ENCODE peak calls at places on chromosomes 11 and 22, in seven cellular contexts. One of them, this sample, is unnamed.

GRCh38 chr11:10506013-10506370 is 35.0 kb downstream of the RNF141 start:
- DNase-seq in bronchial epithelial cell: peak; percentile 92
- DNase-seq in B cell: no peak
- DNase-seq in IMR-90: no peak
- DNase-seq in NCI-H524: no peak
- DNase-seq in RCC 7860: no peak
- DNase-seq in NCI-H1105 treated with DMSO at 0.1 percent for 48 hours: peak; percentile 44
- DNase-seq in this sample: no peak

GRCh38 chr11:88448131-88448530 is 110.6 kb upstream of the CTSC start:
- DNase-seq in NCI-H524: no peak
- DNase-seq in NCI-H1105 treated with DMSO at 0.1 percent for 48 hours: no peak
- DNase-seq in B cell: no peak
- DNase-seq in IMR-90: no peak
- DNase-seq in RCC 7860: no peak
- DNase-seq in bronchial epithelial cell: no peak
- DNase-seq in this sample: no peak

GRCh38 chr22:46749682-46750529 is 11.9 kb upstream of the CERK start:
- DNase-seq in NCI-H524: no peak
- DNase-seq in IMR-90: no peak
- DNase-seq in B cell: no peak
- DNase-seq in bronchial epithelial cell: no peak
- DNase-seq in NCI-H1105 treated with DMSO at 0.1 percent for 48 hours: no peak
- DNase-seq in RCC 7860: no peak
- DNase-seq in this sample: no peak

GRCh38 chr11:65558002-65558784 is at the start of gene LTBP3:
- DNase-seq in NCI-H1105 treated with DMSO at 0.1 percent for 48 hours: peak; percentile 65
- DNase-seq in NCI-H524: no peak
- DNase-seq in IMR-90: peak; percentile 71
- DNase-seq in bronchial epithelial cell: no peak
- DNase-seq in RCC 7860: peak; percentile 65
- DNase-seq in B cell: peak; percentile 57
- DNase-seq in this sample: peak; percentile 67

GRCh38 chr22:26610072-26610958 is 7.5 kb downstream of the CRYBB1 start:
- DNase-seq in IMR-90: peak; percentile 96
- DNase-seq in bronchial epithelial cell: peak; percentile 25
- DNase-seq in RCC 7860: peak; percentile 86
- DNase-seq in NCI-H524: no peak
- DNase-seq in NCI-H1105 treated with DMSO at 0.1 percent for 48 hours: no peak
- DNase-seq in B cell: no peak
- DNase-seq in this sample: peak; percentile 39

GRCh38 chr11:116993599-116993998 is 104.6 kb downstream of the SIK3 start:
- DNase-seq in IMR-90: no peak
- DNase-seq in NCI-H1105 treated with DMSO at 0.1 percent for 48 hours: no peak
- DNase-seq in bronchial epithelial cell: no peak
- DNase-seq in RCC 7860: no peak
- DNase-seq in B cell: peak; percentile 73
- DNase-seq in NCI-H524: no peak
- DNase-seq in this sample: no peak

GRCh38 chr11:63210111-63210510 is 33.3 kb downstream of the SLC22A25 start:
- DNase-seq in NCI-H1105 treated with DMSO at 0.1 percent for 48 hours: no peak
- DNase-seq in NCI-H524: no peak
- DNase-seq in B cell: no peak
- DNase-seq in IMR-90: no peak
- DNase-seq in bronchial epithelial cell: no peak
- DNase-seq in RCC 7860: no peak
- DNase-seq in this sample: no peak

GRCh38 chr11:75856912-75857311 is 41.9 kb downstream of the UVRAG start:
- DNase-seq in NCI-H1105 treated with DMSO at 0.1 percent for 48 hours: no peak
- DNase-seq in IMR-90: no peak
- DNase-seq in B cell: no peak
- DNase-seq in RCC 7860: no peak
- DNase-seq in NCI-H524: no peak
- DNase-seq in bronchial epithelial cell: no peak
- DNase-seq in this sample: no peak

GRCh38 chr11:122803716-122804115 is 34.6 kb upstream of the CRTAM start:
- DNase-seq in bronchial epithelial cell: peak; percentile 92
- DNase-seq in NCI-H1105 treated with DMSO at 0.1 percent for 48 hours: no peak
- DNase-seq in RCC 7860: no peak
- DNase-seq in IMR-90: no peak
- DNase-seq in B cell: no peak
- DNase-seq in NCI-H524: no peak
- DNase-seq in this sample: no peak

GRCh38 chr22:50260801-50261614 is 475 bp downstream of the MAPK12 start:
- DNase-seq in NCI-H524: no peak
- DNase-seq in RCC 7860: peak; percentile 7
- DNase-seq in B cell: peak; percentile 50
- DNase-seq in NCI-H1105 treated with DMSO at 0.1 percent for 48 hours: peak; percentile 23
- DNase-seq in bronchial epithelial cell: no peak
- DNase-seq in IMR-90: peak; percentile 67
- DNase-seq in this sample: no peak

GRCh38 chr11:130219148-130219547 is 59.6 kb downstream of the ST14 start:
- DNase-seq in NCI-H1105 treated with DMSO at 0.1 percent for 48 hours: no peak
- DNase-seq in B cell: no peak
- DNase-seq in IMR-90: no peak
- DNase-seq in NCI-H524: no peak
- DNase-seq in RCC 7860: no peak
- DNase-seq in bronchial epithelial cell: no peak
- DNase-seq in this sample: no peak

GRCh38 chr11:85844439-85845051 is 10.6 kb upstream of the CCDC83 start:
- DNase-seq in RCC 7860: peak; percentile 88
- DNase-seq in NCI-H524: no peak
- DNase-seq in B cell: no peak
- DNase-seq in bronchial epithelial cell: peak; percentile 99
- DNase-seq in NCI-H1105 treated with DMSO at 0.1 percent for 48 hours: no peak
- DNase-seq in IMR-90: peak; percentile 80
- DNase-seq in this sample: no peak

GRCh38 chr11:121416909-121417567 is 35.1 kb upstream of the SORL1 start:
- DNase-seq in NCI-H524: no peak
- DNase-seq in bronchial epithelial cell: peak; percentile 77
- DNase-seq in IMR-90: peak; percentile 48
- DNase-seq in B cell: no peak
- DNase-seq in RCC 7860: peak; percentile 31
- DNase-seq in NCI-H1105 treated with DMSO at 0.1 percent for 48 hours: peak; percentile 47
- DNase-seq in this sample: peak; percentile 25

GRCh38 chr22:16965560-16965959 is 42.5 kb downstream of the GAB4 start:
- DNase-seq in bronchial epithelial cell: no peak
- DNase-seq in NCI-H524: no peak
- DNase-seq in IMR-90: no peak
- DNase-seq in NCI-H1105 treated with DMSO at 0.1 percent for 48 hours: no peak
- DNase-seq in RCC 7860: no peak
- DNase-seq in B cell: no peak
- DNase-seq in this sample: no peak

GRCh38 chr22:19845369-19845722 is 9.3 kb downstream of the GNB1L start:
- DNase-seq in NCI-H524: no peak
- DNase-seq in B cell: no peak
- DNase-seq in IMR-90: no peak
- DNase-seq in bronchial epithelial cell: no peak
- DNase-seq in NCI-H1105 treated with DMSO at 0.1 percent for 48 hours: no peak
- DNase-seq in RCC 7860: no peak
- DNase-seq in this sample: no peak

GRCh38 chr11:69285766-69286165 is 8.2 kb upstream of the MYEOV start:
- DNase-seq in NCI-H524: no peak
- DNase-seq in RCC 7860: no peak
- DNase-seq in NCI-H1105 treated with DMSO at 0.1 percent for 48 hours: no peak
- DNase-seq in IMR-90: no peak
- DNase-seq in bronchial epithelial cell: no peak
- DNase-seq in B cell: no peak
- DNase-seq in this sample: no peak

GRCh38 chr22:38554281-38554680 is 15.7 kb downstream of the DMC1 start:
- DNase-seq in NCI-H524: no peak
- DNase-seq in B cell: no peak
- DNase-seq in NCI-H1105 treated with DMSO at 0.1 percent for 48 hours: no peak
- DNase-seq in IMR-90: peak; percentile 83
- DNase-seq in bronchial epithelial cell: no peak
- DNase-seq in RCC 7860: no peak
- DNase-seq in this sample: no peak

GRCh38 chr22:28882545-28882877 is 861 bp upstream of the ZNRF3 start:
- DNase-seq in bronchial epithelial cell: no peak
- DNase-seq in RCC 7860: no peak
- DNase-seq in IMR-90: no peak
- DNase-seq in NCI-H524: no peak
- DNase-seq in B cell: no peak
- DNase-seq in NCI-H1105 treated with DMSO at 0.1 percent for 48 hours: no peak
- DNase-seq in this sample: no peak

GRCh38 chr11:113241190-113242051 is 73.0 kb upstream of the TTC12 start:
- DNase-seq in IMR-90: peak; percentile 1
- DNase-seq in NCI-H524: no peak
- DNase-seq in NCI-H1105 treated with DMSO at 0.1 percent for 48 hours: no peak
- DNase-seq in RCC 7860: peak; percentile 57
- DNase-seq in bronchial epithelial cell: no peak
- DNase-seq in B cell: no peak
- DNase-seq in this sample: no peak

GRCh38 chr11:107688322-107688918 is 23.4 kb downstream of the SLN start:
- DNase-seq in NCI-H1105 treated with DMSO at 0.1 percent for 48 hours: no peak
- DNase-seq in IMR-90: no peak
- DNase-seq in NCI-H524: no peak
- DNase-seq in bronchial epithelial cell: no peak
- DNase-seq in B cell: no peak
- DNase-seq in RCC 7860: no peak
- DNase-seq in this sample: no peak

GRCh38 chr11:111429066-111429506 is 50.0 kb upstream of the POU2AF1 start:
- DNase-seq in RCC 7860: peak; percentile 22
- DNase-seq in NCI-H1105 treated with DMSO at 0.1 percent for 48 hours: peak; percentile 47
- DNase-seq in B cell: peak; percentile 73
- DNase-seq in IMR-90: peak; percentile 37
- DNase-seq in bronchial epithelial cell: peak; percentile 41
- DNase-seq in NCI-H524: no peak
- DNase-seq in this sample: no peak

GRCh38 chr11:61103851-61104423 is 1.6 kb downstream of the CD5 start:
- DNase-seq in NCI-H1105 treated with DMSO at 0.1 percent for 48 hours: no peak
- DNase-seq in RCC 7860: no peak
- DNase-seq in IMR-90: no peak
- DNase-seq in NCI-H524: no peak
- DNase-seq in B cell: no peak
- DNase-seq in bronchial epithelial cell: no peak
- DNase-seq in this sample: no peak

GRCh38 chr11:123250811-123251655 is 56.0 kb upstream of the CLMP start:
- DNase-seq in NCI-H524: no peak
- DNase-seq in IMR-90: no peak
- DNase-seq in NCI-H1105 treated with DMSO at 0.1 percent for 48 hours: no peak
- DNase-seq in RCC 7860: no peak
- DNase-seq in bronchial epithelial cell: no peak
- DNase-seq in B cell: no peak
- DNase-seq in this sample: no peak

GRCh38 chr11:2447951-2448650 is 3.3 kb downstream of the KCNQ1 start:
- DNase-seq in NCI-H1105 treated with DMSO at 0.1 percent for 48 hours: no peak
- DNase-seq in bronchial epithelial cell: no peak
- DNase-seq in NCI-H524: no peak
- DNase-seq in RCC 7860: no peak
- DNase-seq in B cell: no peak
- DNase-seq in IMR-90: no peak
- DNase-seq in this sample: no peak

GRCh38 chr11:45928535-45929215 is 6.2 kb downstream of the LARGE2 start:
- DNase-seq in B cell: no peak
- DNase-seq in NCI-H524: no peak
- DNase-seq in NCI-H1105 treated with DMSO at 0.1 percent for 48 hours: no peak
- DNase-seq in RCC 7860: no peak
- DNase-seq in IMR-90: no peak
- DNase-seq in bronchial epithelial cell: no peak
- DNase-seq in this sample: no peak

GRCh38 chr11:130180491-130180890 is 20.9 kb downstream of the ST14 start:
- DNase-seq in RCC 7860: peak; percentile 44
- DNase-seq in IMR-90: peak; percentile 39
- DNase-seq in B cell: no peak
- DNase-seq in NCI-H524: no peak
- DNase-seq in bronchial epithelial cell: peak; percentile 80
- DNase-seq in NCI-H1105 treated with DMSO at 0.1 percent for 48 hours: no peak
- DNase-seq in this sample: no peak

GRCh38 chr11:14413307-14414072 is 54.5 kb upstream of the RRAS2 start:
- DNase-seq in B cell: no peak
- DNase-seq in RCC 7860: peak; percentile 28
- DNase-seq in NCI-H1105 treated with DMSO at 0.1 percent for 48 hours: no peak
- DNase-seq in bronchial epithelial cell: no peak
- DNase-seq in IMR-90: peak; percentile 58
- DNase-seq in NCI-H524: no peak
- DNase-seq in this sample: no peak

GRCh38 chr11:122337241-122338176 is 221.5 kb upstream of the BLID start:
- DNase-seq in NCI-H1105 treated with DMSO at 0.1 percent for 48 hours: no peak
- DNase-seq in RCC 7860: no peak
- DNase-seq in IMR-90: no peak
- DNase-seq in B cell: no peak
- DNase-seq in bronchial epithelial cell: no peak
- DNase-seq in NCI-H524: no peak
- DNase-seq in this sample: no peak

GRCh38 chr11:4903484-4903883 is at the start of gene OR51A7:
- DNase-seq in IMR-90: no peak
- DNase-seq in NCI-H1105 treated with DMSO at 0.1 percent for 48 hours: no peak
- DNase-seq in B cell: peak; percentile 26
- DNase-seq in bronchial epithelial cell: no peak
- DNase-seq in RCC 7860: no peak
- DNase-seq in NCI-H524: no peak
- DNase-seq in this sample: no peak

GRCh38 chr11:16028406-16028805 is 327.9 kb downstream of the SOX6 start:
- DNase-seq in IMR-90: peak; percentile 45
- DNase-seq in B cell: no peak
- DNase-seq in RCC 7860: no peak
- DNase-seq in NCI-H524: no peak
- DNase-seq in NCI-H1105 treated with DMSO at 0.1 percent for 48 hours: no peak
- DNase-seq in bronchial epithelial cell: no peak
- DNase-seq in this sample: no peak

GRCh38 chr22:17707526-17707925 is 66.7 kb downstream of the BID start:
- DNase-seq in RCC 7860: no peak
- DNase-seq in bronchial epithelial cell: no peak
- DNase-seq in NCI-H524: no peak
- DNase-seq in IMR-90: no peak
- DNase-seq in B cell: no peak
- DNase-seq in NCI-H1105 treated with DMSO at 0.1 percent for 48 hours: no peak
- DNase-seq in this sample: peak; percentile 2

GRCh38 chr11:12750181-12750580 is 76.0 kb downstream of the TEAD1 start:
- DNase-seq in IMR-90: no peak
- DNase-seq in NCI-H1105 treated with DMSO at 0.1 percent for 48 hours: no peak
- DNase-seq in bronchial epithelial cell: no peak
- DNase-seq in B cell: no peak
- DNase-seq in NCI-H524: no peak
- DNase-seq in RCC 7860: no peak
- DNase-seq in this sample: no peak

GRCh38 chr11:35794850-35795249 is 132.3 kb downstream of the TRIM44 start:
- DNase-seq in bronchial epithelial cell: peak; percentile 82
- DNase-seq in RCC 7860: peak; percentile 11
- DNase-seq in NCI-H524: no peak
- DNase-seq in IMR-90: peak; percentile 88
- DNase-seq in NCI-H1105 treated with DMSO at 0.1 percent for 48 hours: no peak
- DNase-seq in B cell: no peak
- DNase-seq in this sample: no peak

GRCh38 chr11:93537767-93538261 is 5.4 kb downstream of the SMCO4 start:
- DNase-seq in NCI-H1105 treated with DMSO at 0.1 percent for 48 hours: no peak
- DNase-seq in B cell: no peak
- DNase-seq in NCI-H524: no peak
- DNase-seq in RCC 7860: no peak
- DNase-seq in bronchial epithelial cell: peak; percentile 18
- DNase-seq in IMR-90: peak; percentile 47
- DNase-seq in this sample: no peak

GRCh38 chr11:8002676-8003075 is 15.5 kb downstream of the EIF3F start:
- DNase-seq in bronchial epithelial cell: no peak
- DNase-seq in RCC 7860: no peak
- DNase-seq in NCI-H1105 treated with DMSO at 0.1 percent for 48 hours: no peak
- DNase-seq in B cell: no peak
- DNase-seq in IMR-90: no peak
- DNase-seq in NCI-H524: no peak
- DNase-seq in this sample: no peak

GRCh38 chr22:42277988-42278776 is 7.7 kb upstream of the TCF20 start:
- DNase-seq in NCI-H1105 treated with DMSO at 0.1 percent for 48 hours: peak; percentile 20
- DNase-seq in B cell: no peak
- DNase-seq in IMR-90: no peak
- DNase-seq in NCI-H524: peak; percentile 67
- DNase-seq in bronchial epithelial cell: no peak
- DNase-seq in RCC 7860: no peak
- DNase-seq in this sample: no peak

GRCh38 chr22:19050117-19050516 is 72.1 kb downstream of the DGCR2 start:
- DNase-seq in NCI-H1105 treated with DMSO at 0.1 percent for 48 hours: no peak
- DNase-seq in RCC 7860: no peak
- DNase-seq in NCI-H524: no peak
- DNase-seq in B cell: no peak
- DNase-seq in bronchial epithelial cell: no peak
- DNase-seq in IMR-90: no peak
- DNase-seq in this sample: no peak

GRCh38 chr11:91170711-91171110 is 947.9 kb upstream of the CHORDC1 start:
- DNase-seq in NCI-H1105 treated with DMSO at 0.1 percent for 48 hours: no peak
- DNase-seq in IMR-90: peak; percentile 8
- DNase-seq in B cell: no peak
- DNase-seq in NCI-H524: no peak
- DNase-seq in bronchial epithelial cell: no peak
- DNase-seq in RCC 7860: no peak
- DNase-seq in this sample: no peak